ENCODE peak calls at places on chromosome 16, in ten cellular contexts. One of them, this sample, is unnamed.
A peak's percentile ranks its signal among the peaks of the same experiment; 100 is the strongest.

GRCh38 chr16:16012144-16012543 is 62.7 kb downstream of the ABCC1 start:
- DNase-seq in amygdala: no peak
- DNase-seq in stimulated activated CD8-positive, alpha-beta memory T cell treated with anti-CD3 and anti-CD28 coated beads, Interleukin-4, amount 100 ng/mL, for 1 hour: no peak
- DNase-seq in cardiac muscle cell: no peak
- DNase-seq in fibroblast of the aortic adventitia: no peak
- DNase-seq in GM12878: no peak
- DNase-seq in germinal center: no peak
- DNase-seq in stimulated activated CD4-positive, alpha-beta T cell treated with anti-CD3 and anti-CD28 coated beads, Interleukin-4, amount 100 ng/mL, for 4 hours: no peak
- DNase-seq in mucosa of gallbladder: no peak
- DNase-seq in HFF-Myc: no peak
- DNase-seq in this sample: no peak

GRCh38 chr16:916400-916799 is 54.4 kb downstream of the LMF1 start:
- DNase-seq in amygdala: no peak
- DNase-seq in stimulated activated CD8-positive, alpha-beta memory T cell treated with anti-CD3 and anti-CD28 coated beads, Interleukin-4, amount 100 ng/mL, for 1 hour: no peak
- DNase-seq in cardiac muscle cell: no peak
- DNase-seq in fibroblast of the aortic adventitia: no peak
- DNase-seq in GM12878: no peak
- DNase-seq in germinal center: no peak
- DNase-seq in stimulated activated CD4-positive, alpha-beta T cell treated with anti-CD3 and anti-CD28 coated beads, Interleukin-4, amount 100 ng/mL, for 4 hours: no peak
- DNase-seq in mucosa of gallbladder: no peak
- DNase-seq in HFF-Myc: no peak
- DNase-seq in this sample: no peak

GRCh38 chr16:89010210-89010925 is 33.4 kb upstream of the CBFA2T3 start:
- DNase-seq in amygdala: no peak
- DNase-seq in stimulated activated CD8-positive, alpha-beta memory T cell treated with anti-CD3 and anti-CD28 coated beads, Interleukin-4, amount 100 ng/mL, for 1 hour: no peak
- DNase-seq in cardiac muscle cell: no peak
- DNase-seq in fibroblast of the aortic adventitia: no peak
- DNase-seq in GM12878: no peak
- DNase-seq in germinal center: no peak
- DNase-seq in stimulated activated CD4-positive, alpha-beta T cell treated with anti-CD3 and anti-CD28 coated beads, Interleukin-4, amount 100 ng/mL, for 4 hours: no peak
- DNase-seq in mucosa of gallbladder: no peak
- DNase-seq in HFF-Myc: no peak
- DNase-seq in this sample: no peak

GRCh38 chr16:79519448-79519847 is 81.1 kb downstream of the MAF start:
- DNase-seq in amygdala: no peak
- DNase-seq in stimulated activated CD8-positive, alpha-beta memory T cell treated with anti-CD3 and anti-CD28 coated beads, Interleukin-4, amount 100 ng/mL, for 1 hour: no peak
- DNase-seq in cardiac muscle cell: peak; percentile 22
- DNase-seq in fibroblast of the aortic adventitia: no peak
- DNase-seq in GM12878: no peak
- DNase-seq in germinal center: no peak
- DNase-seq in stimulated activated CD4-positive, alpha-beta T cell treated with anti-CD3 and anti-CD28 coated beads, Interleukin-4, amount 100 ng/mL, for 4 hours: no peak
- DNase-seq in mucosa of gallbladder: peak; percentile 11
- DNase-seq in HFF-Myc: no peak
- DNase-seq in this sample: peak; percentile 26

GRCh38 chr16:58211245-58211644 is 13.3 kb upstream of the CSNK2A2 start:
- DNase-seq in amygdala: no peak
- DNase-seq in stimulated activated CD8-positive, alpha-beta memory T cell treated with anti-CD3 and anti-CD28 coated beads, Interleukin-4, amount 100 ng/mL, for 1 hour: no peak
- DNase-seq in cardiac muscle cell: no peak
- DNase-seq in fibroblast of the aortic adventitia: no peak
- DNase-seq in GM12878: no peak
- DNase-seq in germinal center: no peak
- DNase-seq in stimulated activated CD4-positive, alpha-beta T cell treated with anti-CD3 and anti-CD28 coated beads, Interleukin-4, amount 100 ng/mL, for 4 hours: no peak
- DNase-seq in mucosa of gallbladder: no peak
- DNase-seq in HFF-Myc: no peak
- DNase-seq in this sample: no peak

GRCh38 chr16:1346422-1347285 is 5.0 kb downstream of the TSR3 start:
- DNase-seq in amygdala: no peak
- DNase-seq in stimulated activated CD8-positive, alpha-beta memory T cell treated with anti-CD3 and anti-CD28 coated beads, Interleukin-4, amount 100 ng/mL, for 1 hour: no peak
- DNase-seq in cardiac muscle cell: no peak
- DNase-seq in fibroblast of the aortic adventitia: no peak
- DNase-seq in GM12878: no peak
- DNase-seq in germinal center: no peak
- DNase-seq in stimulated activated CD4-positive, alpha-beta T cell treated with anti-CD3 and anti-CD28 coated beads, Interleukin-4, amount 100 ng/mL, for 4 hours: no peak
- DNase-seq in mucosa of gallbladder: no peak
- DNase-seq in HFF-Myc: no peak
- DNase-seq in this sample: no peak

GRCh38 chr16:24683250-24683649 is 46.2 kb upstream of the TNRC6A start:
- DNase-seq in amygdala: no peak
- DNase-seq in stimulated activated CD8-positive, alpha-beta memory T cell treated with anti-CD3 and anti-CD28 coated beads, Interleukin-4, amount 100 ng/mL, for 1 hour: no peak
- DNase-seq in cardiac muscle cell: no peak
- DNase-seq in fibroblast of the aortic adventitia: no peak
- DNase-seq in GM12878: no peak
- DNase-seq in germinal center: no peak
- DNase-seq in stimulated activated CD4-positive, alpha-beta T cell treated with anti-CD3 and anti-CD28 coated beads, Interleukin-4, amount 100 ng/mL, for 4 hours: no peak
- DNase-seq in mucosa of gallbladder: no peak
- DNase-seq in HFF-Myc: no peak
- DNase-seq in this sample: no peak

GRCh38 chr16:85536073-85536410 is 77.1 kb upstream of the GSE1 start:
- DNase-seq in amygdala: no peak
- DNase-seq in stimulated activated CD8-positive, alpha-beta memory T cell treated with anti-CD3 and anti-CD28 coated beads, Interleukin-4, amount 100 ng/mL, for 1 hour: no peak
- DNase-seq in cardiac muscle cell: no peak
- DNase-seq in fibroblast of the aortic adventitia: peak; percentile 30
- DNase-seq in GM12878: no peak
- DNase-seq in germinal center: no peak
- DNase-seq in stimulated activated CD4-positive, alpha-beta T cell treated with anti-CD3 and anti-CD28 coated beads, Interleukin-4, amount 100 ng/mL, for 4 hours: no peak
- DNase-seq in mucosa of gallbladder: no peak
- DNase-seq in HFF-Myc: no peak
- DNase-seq in this sample: peak; percentile 48

GRCh38 chr16:12600536-12601256 is 203.0 kb downstream of the CPPED1 start:
- DNase-seq in amygdala: no peak
- DNase-seq in stimulated activated CD8-positive, alpha-beta memory T cell treated with anti-CD3 and anti-CD28 coated beads, Interleukin-4, amount 100 ng/mL, for 1 hour: no peak
- DNase-seq in cardiac muscle cell: no peak
- DNase-seq in fibroblast of the aortic adventitia: no peak
- DNase-seq in GM12878: no peak
- DNase-seq in germinal center: no peak
- DNase-seq in stimulated activated CD4-positive, alpha-beta T cell treated with anti-CD3 and anti-CD28 coated beads, Interleukin-4, amount 100 ng/mL, for 4 hours: no peak
- DNase-seq in mucosa of gallbladder: no peak
- DNase-seq in HFF-Myc: no peak
- DNase-seq in this sample: no peak

GRCh38 chr16:11631214-11631613 is 37.0 kb upstream of the SNN start:
- DNase-seq in amygdala: no peak
- DNase-seq in stimulated activated CD8-positive, alpha-beta memory T cell treated with anti-CD3 and anti-CD28 coated beads, Interleukin-4, amount 100 ng/mL, for 1 hour: no peak
- DNase-seq in cardiac muscle cell: no peak
- DNase-seq in fibroblast of the aortic adventitia: no peak
- DNase-seq in GM12878: no peak
- DNase-seq in germinal center: no peak
- DNase-seq in stimulated activated CD4-positive, alpha-beta T cell treated with anti-CD3 and anti-CD28 coated beads, Interleukin-4, amount 100 ng/mL, for 4 hours: no peak
- DNase-seq in mucosa of gallbladder: no peak
- DNase-seq in HFF-Myc: no peak
- DNase-seq in this sample: no peak

GRCh38 chr16:69270395-69270794 is 40.8 kb upstream of the VPS4A start:
- DNase-seq in amygdala: no peak
- DNase-seq in stimulated activated CD8-positive, alpha-beta memory T cell treated with anti-CD3 and anti-CD28 coated beads, Interleukin-4, amount 100 ng/mL, for 1 hour: no peak
- DNase-seq in cardiac muscle cell: no peak
- DNase-seq in fibroblast of the aortic adventitia: peak; percentile 30
- DNase-seq in GM12878: no peak
- DNase-seq in germinal center: no peak
- DNase-seq in stimulated activated CD4-positive, alpha-beta T cell treated with anti-CD3 and anti-CD28 coated beads, Interleukin-4, amount 100 ng/mL, for 4 hours: no peak
- DNase-seq in mucosa of gallbladder: no peak
- DNase-seq in HFF-Myc: no peak
- DNase-seq in this sample: no peak

GRCh38 chr16:84547539-84548058 is 43.1 kb upstream of the MEAK7 start:
- DNase-seq in amygdala: no peak
- DNase-seq in stimulated activated CD8-positive, alpha-beta memory T cell treated with anti-CD3 and anti-CD28 coated beads, Interleukin-4, amount 100 ng/mL, for 1 hour: no peak
- DNase-seq in cardiac muscle cell: peak; percentile 81
- DNase-seq in fibroblast of the aortic adventitia: no peak
- DNase-seq in GM12878: no peak
- DNase-seq in germinal center: no peak
- DNase-seq in stimulated activated CD4-positive, alpha-beta T cell treated with anti-CD3 and anti-CD28 coated beads, Interleukin-4, amount 100 ng/mL, for 4 hours: peak; percentile 41
- DNase-seq in mucosa of gallbladder: no peak
- DNase-seq in HFF-Myc: no peak
- DNase-seq in this sample: no peak